ENCODE peak calls at places on chromosome 19, in four cellular contexts. U is Peyer's patch; R is CD4-positive, alpha-beta memory T cell; C is colonic mucosa. H is an unnamed sample.

GRCh38 chr19:36136975-36137686 is 2.7 kb upstream of the CAPNS1 start:
- DNase-seq in R (no peak), C (peak), U (peak), H (peak)

GRCh38 chr19:752652-753517 is 2.0 kb downstream of the MISP start:
- DNase-seq in R (no peak), C (peak), U (peak), H (peak)

GRCh38 chr19:38378866-38379265 is 4.5 kb downstream of the PSMD8 start:
- DNase-seq in R (no peak), C (no peak), U (no peak), H (no peak)

GRCh38 chr19:33236696-33237390 is 11.2 kb upstream of the SLC7A10 start:
- DNase-seq in R (no peak), C (no peak), U (no peak), H (no peak)

GRCh38 chr19:398719-399118 is 10.2 kb downstream of the C2CD4C start:
- DNase-seq in U (peak), C (no peak), R (no peak), H (no peak)

GRCh38 chr19:30781519-30781918 is 409.3 kb downstream of the ZNF536 start:
- DNase-seq in U (no peak), R (no peak), C (no peak), H (no peak)

GRCh38 chr19:2270572-2271515 is 11.1 kb downstream of the PEAK3 start:
- DNase-seq in U (peak), C (peak), R (peak), H (peak)

GRCh38 chr19:5093953-5094718 is 125.2 kb downstream of the KDM4B start:
- DNase-seq in C (no peak), U (no peak), R (no peak), H (no peak)

GRCh38 chr19:35125746-35126623 is 8.9 kb downstream of the LGI4 start:
- DNase-seq in U (peak), R (no peak), C (no peak), H (no peak)

GRCh38 chr19:7509625-7510024 is 6.3 kb upstream of the ZNF358 start:
- DNase-seq in U (no peak), R (no peak), C (no peak), H (no peak)

GRCh38 chr19:6740589-6741348 is 1.3 kb downstream of the TRIP10 start:
- DNase-seq in C (peak), U (peak), R (no peak), H (peak)

GRCh38 chr19:35860818-35861639 is 4.3 kb downstream of the KIRREL2 start:
- DNase-seq in R (no peak), U (no peak), C (no peak), H (peak)

GRCh38 chr19:44111910-44112463 is 1.2 kb upstream of the ZNF225 start:
- DNase-seq in R (no peak), C (no peak), U (no peak), H (peak)

GRCh38 chr19:28403698-28404099 is 809.3 kb downstream of the UQCRFS1 start:
- DNase-seq in R (no peak), C (no peak), U (no peak), H (no peak)

GRCh38 chr19:45130888-45131615 is 29.7 kb downstream of the NKPD1 start:
- DNase-seq in C (no peak), U (no peak), R (no peak), H (no peak)

GRCh38 chr19:6234527-6234926 is 45.2 kb downstream of the MLLT1 start:
- DNase-seq in C (no peak), U (no peak), R (no peak), H (no peak)

GRCh38 chr19:46351241-46352041 is 4.6 kb downstream of the PPP5C start:
- DNase-seq in R (no peak), C (peak), U (no peak), H (peak)

GRCh38 chr19:14375055-14375581 is 6.1 kb upstream of the ADGRE5 start:
- DNase-seq in C (no peak), U (no peak), R (peak), H (peak)

DNA sequence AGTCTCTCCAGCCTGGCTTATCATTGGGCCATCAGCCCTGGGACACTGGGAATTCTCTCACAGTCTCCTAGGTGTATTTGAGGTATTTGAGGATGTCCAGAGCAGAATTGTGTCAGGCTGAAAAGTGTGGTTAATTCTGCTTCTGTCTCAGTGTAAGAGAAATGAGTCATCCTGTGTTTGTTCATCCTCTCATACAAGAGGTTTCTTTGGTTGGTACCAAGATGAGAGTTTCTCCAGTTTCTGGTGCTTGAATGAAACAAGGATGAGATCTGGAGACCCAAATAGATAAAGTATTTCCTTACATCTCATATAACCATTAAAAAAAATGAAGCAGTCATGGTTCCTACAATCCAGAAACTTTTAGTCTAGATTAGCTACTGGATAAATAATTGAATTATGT is 7.7 kb downstream of the ZNF253 start:
- DNase-seq in C (no peak), U (no peak), R (no peak), H (no peak)
- H3K27ac ChIP-seq in C (no peak), U (no peak), R (no peak), H (no peak)

GRCh38 chr19:9943744-9944143 is 7.4 kb upstream of the OLFM2 start:
- DNase-seq in U (no peak), R (no peak), C (no peak), H (no peak)

GRCh38 chr19:9941236-9941635 is 4.9 kb upstream of the OLFM2 start:
- DNase-seq in R (no peak), C (no peak), U (no peak), H (no peak)

GRCh38 chr19:9941646-9942045 is 5.3 kb upstream of the OLFM2 start:
- DNase-seq in U (no peak), C (no peak), R (no peak), H (no peak)

GRCh38 chr19:9947441-9947840 is 11.1 kb upstream of the OLFM2 start:
- DNase-seq in U (no peak), R (no peak), C (no peak), H (no peak)

DNA sequence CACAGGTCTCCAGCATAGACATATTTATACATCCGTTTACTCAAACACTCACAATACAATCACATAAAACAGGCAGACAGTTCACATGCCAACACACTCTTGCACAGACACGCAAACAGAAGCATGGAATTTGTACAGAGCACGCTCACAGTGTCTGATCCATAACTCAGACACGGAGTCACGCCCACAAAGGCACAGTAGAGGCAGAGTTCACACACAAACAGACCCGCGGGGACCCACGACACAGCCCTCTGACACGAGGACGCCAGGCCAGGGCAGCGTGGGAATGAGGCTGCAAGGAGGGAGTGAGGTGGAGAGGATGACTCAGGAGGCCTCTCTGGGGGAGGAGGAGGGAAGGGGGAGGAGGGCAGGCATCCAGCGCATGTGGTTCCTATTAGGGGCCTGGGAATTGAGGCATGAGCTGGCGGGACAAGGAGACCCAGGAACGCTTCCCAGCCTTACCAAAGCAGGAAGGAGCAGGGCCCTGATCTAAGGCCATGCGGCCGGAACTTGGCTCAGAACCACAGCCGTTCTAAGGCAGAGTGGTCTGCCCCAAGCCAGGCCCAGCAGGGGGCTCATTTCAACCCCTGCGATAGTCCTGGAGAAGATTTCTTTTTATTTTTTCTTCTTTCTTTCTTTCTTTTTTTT is 9.1 kb upstream of the OLFM2 start:
- DNase-seq in C (peak), U (peak), R (no peak), H (no peak)
- H3K27ac ChIP-seq in C (peak), U (peak), R (no peak), H (peak)

DNA sequence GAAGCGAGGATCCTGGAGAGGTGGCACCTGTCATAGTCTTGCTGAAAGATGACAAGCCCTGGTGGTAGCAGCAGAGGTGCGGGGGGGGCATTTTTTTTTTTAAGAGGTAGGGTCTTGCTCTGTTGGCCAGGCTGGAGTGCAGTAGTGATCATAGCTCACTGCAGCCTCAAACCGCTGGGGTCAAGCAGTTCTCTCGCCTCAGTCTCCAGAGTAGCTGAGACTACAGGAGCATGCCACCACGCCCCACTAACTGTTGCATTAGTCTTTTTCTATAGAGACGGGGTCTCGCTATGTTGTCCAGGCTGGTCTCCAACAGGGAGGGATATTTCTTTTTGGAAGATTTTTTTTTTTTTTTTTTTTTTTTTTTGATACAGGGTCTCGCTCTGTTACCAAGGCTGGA is 3.3 kb downstream of the BAX start:
- DNase-seq in C (no peak), R (no peak), U (no peak), H (no peak)
- H3K27ac ChIP-seq in C (no peak), R (no peak), U (no peak), H (no peak)

DNA sequence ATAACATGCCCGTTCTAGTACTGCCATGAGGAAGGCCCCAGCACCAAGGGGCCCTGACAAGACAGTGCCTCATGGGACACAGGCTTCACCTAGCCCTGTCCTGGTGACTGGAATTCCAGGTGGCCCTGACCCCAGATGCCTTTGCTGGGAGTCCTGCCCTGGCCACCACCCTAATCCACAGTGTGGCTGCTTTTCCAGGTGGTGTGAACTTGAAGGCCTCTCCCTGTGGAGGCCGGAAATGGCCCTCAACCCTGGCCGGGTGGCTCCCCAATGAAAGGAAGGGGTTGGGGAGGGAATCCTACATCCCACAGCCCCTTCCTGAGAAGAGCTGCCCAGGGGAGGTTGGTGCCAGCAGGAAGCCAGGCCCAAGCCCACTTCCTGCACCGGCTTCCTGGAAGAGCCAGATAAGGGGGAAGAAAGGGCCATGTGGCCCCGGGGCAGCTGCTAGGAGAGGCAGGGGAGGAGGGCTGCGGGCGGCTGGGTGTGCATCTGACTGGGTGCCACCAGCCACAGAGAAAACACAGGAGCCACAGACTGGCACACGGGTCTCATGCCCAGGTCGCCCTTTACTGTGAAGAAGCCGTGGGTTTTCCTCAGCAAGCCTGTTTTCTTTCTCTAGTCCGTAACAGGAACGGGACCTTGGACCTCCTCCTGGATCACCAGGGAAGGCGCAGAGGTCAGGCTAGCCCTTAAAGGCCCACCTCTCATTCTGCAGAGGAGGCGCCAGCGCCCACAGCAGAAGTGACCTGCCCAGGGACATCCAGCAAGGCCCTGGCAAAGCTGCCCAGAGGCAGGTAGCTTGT is 4.7 kb downstream of the LSM4 start:
- DNase-seq in R (peak), C (no peak), U (peak), H (peak)
- H3K27ac ChIP-seq in R (peak), C (peak), U (peak), H (peak)

DNA sequence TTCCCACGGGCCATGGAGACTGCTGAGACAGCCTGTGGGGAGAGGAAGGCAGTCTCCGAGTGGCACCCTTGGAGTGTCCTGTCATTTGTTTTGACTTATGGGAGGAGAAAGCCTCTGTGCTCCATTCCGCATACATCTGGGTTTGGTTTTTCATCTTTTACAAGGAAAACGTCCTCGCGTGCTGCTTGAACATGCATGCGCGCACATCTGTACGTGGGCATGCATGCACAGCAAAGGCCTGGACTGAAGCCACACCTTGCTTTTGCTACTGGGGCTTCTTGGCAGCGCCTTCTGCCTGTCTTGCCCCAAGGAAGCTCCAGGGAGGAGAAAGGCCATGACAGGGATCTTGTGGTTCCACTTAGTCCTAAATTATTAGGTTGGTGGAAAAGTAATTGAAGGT is 44.0 kb downstream of the SUGP2 start:
- DNase-seq in U (no peak), C (no peak), R (no peak), H (no peak)
- H3K27ac ChIP-seq in U (no peak), C (no peak), R (no peak), H (no peak)

DNA sequence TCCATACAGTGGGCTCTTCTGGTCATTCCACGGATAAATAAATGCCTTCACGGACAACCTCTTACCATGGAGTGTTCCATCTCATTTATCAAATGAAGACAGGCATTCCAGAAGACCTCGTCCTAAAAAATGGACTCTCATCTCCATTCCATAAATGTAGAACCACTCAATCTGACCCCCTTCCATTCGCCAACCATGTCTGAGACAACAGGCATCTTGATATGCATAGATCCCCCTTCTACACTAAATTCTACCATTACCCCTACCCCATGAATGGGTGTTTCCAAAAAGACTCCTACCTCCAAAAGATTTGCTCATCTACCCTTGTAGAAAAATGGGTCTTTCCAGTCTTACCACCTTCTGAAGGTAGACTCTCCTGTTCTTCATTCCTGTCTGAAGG is 9.0 kb downstream of the RASIP1 start:
- DNase-seq in U (no peak), C (no peak), R (no peak), H (no peak)
- H3K27ac ChIP-seq in U (no peak), C (no peak), R (no peak), H (no peak)

H was measured in small intestine.